ENCODE peak calls at places on chromosome 1, in eight cellular contexts. P is psoas muscle, R is stomach, W is tibial artery, G is astrocyte, T is transverse colon, Z is fibroblast of lung, Y is PC-3. I is an unnamed sample. For H3K4me1, the result is how much of the 10 kb centered on the place peaks cover.

GRCh38 chr1:33842348-33842747 is 21.5 kb upstream of the HMGB4 start:
- DNase-seq in P (no peak), R (no peak), W (no peak), G (no peak), T (no peak), Z (no peak), Y (no peak), I (no peak)

GRCh38 chr1:217889401-217889800 is 258.3 kb downstream of the SPATA17 start:
- DNase-seq in P (no peak), R (no peak), W (no peak), G (no peak), T (no peak), Z (no peak), Y (peak), I (no peak)

GRCh38 chr1:48006318-48006717 is 9.1 kb upstream of the TRABD2B start:
- DNase-seq in P (no peak), R (no peak), W (no peak), G (no peak), T (no peak), Z (no peak), Y (peak), I (no peak)

GRCh38 chr1:243496173-243496553 is 240.3 kb downstream of the SDCCAG8 start:
- DNase-seq in P (no peak), R (no peak), W (no peak), G (no peak), T (no peak), Z (no peak), Y (no peak), I (no peak)

GRCh38 chr1:145806844-145807243 is 17.1 kb downstream of the RNF115 start:
- DNase-seq in P (no peak), R (no peak), W (no peak), G (no peak), T (no peak), Z (no peak), Y (no peak), I (no peak)

GRCh38 chr1:151710187-151710586 is 6.4 kb downstream of the CELF3 start:
- DNase-seq in P (no peak), R (no peak), W (no peak), G (peak), T (no peak), Z (peak), Y (no peak), I (peak)

GRCh38 chr1:184624626-184625025 is 130.0 kb downstream of the EDEM3 start:
- DNase-seq in P (no peak), R (no peak), W (no peak), G (no peak), T (no peak), Z (peak), Y (peak), I (no peak)

GRCh38 chr1:25967308-25967707 is 30.6 kb downstream of the PAFAH2 start:
- DNase-seq in P (no peak), R (no peak), W (no peak), G (no peak), T (no peak), Z (no peak), Y (no peak), I (no peak)

GRCh38 chr1:39508857-39509305 is 17.4 kb downstream of the BMP8A start:
- DNase-seq in P (no peak), R (no peak), W (no peak), G (peak), T (no peak), Z (peak), Y (no peak), I (no peak)

GRCh38 chr1:154768456-154769125 is 101.5 kb downstream of the KCNN3 start:
- DNase-seq in P (no peak), R (peak), W (no peak), G (no peak), T (no peak), Z (no peak), Y (no peak), I (no peak)

GRCh38 chr1:5798151-5798730 is 194.0 kb downstream of the NPHP4 start:
- DNase-seq in P (no peak), R (no peak), W (no peak), G (no peak), T (no peak), Z (no peak), Y (no peak), I (no peak)
- H3K4me1 ChIP-seq in P (under half), R (under half), W (under half), G (under half), T (under half), Z (under half), Y (under half), I (under half)

GRCh38 chr1:167922611-167923074 is 8.7 kb upstream of the ADCY10 start:
- DNase-seq in P (no peak), R (no peak), W (no peak), G (no peak), T (no peak), Z (no peak), Y (peak), I (no peak)

GRCh38 chr1:167924553-167925223 is 10.8 kb upstream of the ADCY10 start:
- DNase-seq in P (no peak), R (no peak), W (no peak), G (no peak), T (no peak), Z (no peak), Y (no peak), I (no peak)

GRCh38 chr1:167922023-167922422 is 8.1 kb upstream of the ADCY10 start:
- DNase-seq in P (no peak), R (no peak), W (no peak), G (peak), T (no peak), Z (peak), Y (no peak), I (no peak)

GRCh38 chr1:167923324-167924039 is 9.5 kb upstream of the ADCY10 start:
- DNase-seq in P (no peak), R (no peak), W (no peak), G (no peak), T (no peak), Z (no peak), Y (no peak), I (no peak)

GRCh38 chr1:167924102-167924501 is 10.2 kb upstream of the ADCY10 start:
- DNase-seq in P (no peak), R (no peak), W (no peak), G (no peak), T (no peak), Z (no peak), Y (no peak), I (no peak)
- H3K27ac ChIP-seq in P (peak), R (no peak), W (no peak), G (no peak), T (no peak), Z (no peak), Y (no peak), I (no peak)

GRCh38 chr1:202161151-202162048 is 998 bp upstream of the PTPN7 start:
- DNase-seq in P (no peak), R (no peak), W (no peak), G (no peak), T (no peak), Z (no peak), Y (no peak), I (no peak)
- H3K4me1 ChIP-seq in P (under half), R (under half), W (under half), G (under half), T (under half), Z (under half), Y (under half), I (under half)

GRCh38 chr1:234989019-234989418 is 139.6 kb downstream of the TOMM20 start:
- DNase-seq in P (no peak), R (no peak), W (no peak), G (no peak), T (no peak), Z (no peak), Y (no peak), I (no peak)
- H3K27ac ChIP-seq in P (no peak), R (peak), W (peak), G (peak), T (peak), Z (peak), Y (no peak), I (no peak)

GRCh38 chr1:225447001-225447615 is 19.3 kb upstream of the LBR start:
- DNase-seq in P (no peak), R (no peak), W (no peak), G (no peak), T (no peak), Z (no peak), Y (no peak), I (no peak)

GRCh38 chr1:225448146-225448805 is 20.4 kb upstream of the LBR start:
- DNase-seq in P (no peak), R (no peak), W (no peak), G (no peak), T (peak), Z (no peak), Y (no peak), I (no peak)

GRCh38 chr1:225447649-225448048 is 19.8 kb upstream of the LBR start:
- DNase-seq in P (no peak), R (no peak), W (peak), G (no peak), T (peak), Z (peak), Y (no peak), I (no peak)

GRCh38 chr1:225446298-225446941 is 18.6 kb upstream of the LBR start:
- DNase-seq in P (no peak), R (no peak), W (no peak), G (no peak), T (peak), Z (no peak), Y (no peak), I (no peak)

GRCh38 chr1:225445644-225446297 is 17.9 kb upstream of the LBR start:
- DNase-seq in P (no peak), R (no peak), W (no peak), G (no peak), T (peak), Z (no peak), Y (peak), I (no peak)
- H3K4me1 ChIP-seq in P (under half), R (half or more), W (under half), G (under half), T (half or more), Z (under half), Y (under half), I (half or more)

DNA sequence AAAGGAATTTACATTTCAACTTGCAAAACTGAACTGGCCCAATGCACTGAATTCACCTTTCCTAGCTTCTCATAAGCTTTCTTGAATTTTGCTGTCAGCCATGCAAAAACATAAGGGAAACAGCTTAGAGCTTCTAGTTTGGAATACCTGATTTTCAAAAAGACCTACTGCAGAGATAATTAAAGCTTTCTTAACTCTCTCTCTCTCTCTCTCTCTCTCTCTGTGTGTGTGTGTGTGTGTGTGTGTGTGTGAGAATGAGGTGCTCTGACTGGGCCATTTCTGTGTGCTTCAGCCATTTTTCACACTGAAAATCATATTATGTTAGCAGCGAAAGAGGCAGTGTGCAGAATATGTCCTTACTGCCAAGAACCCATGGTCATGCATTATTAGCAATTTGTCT is 61.6 kb downstream of the SYT6 start:
- DNase-seq in P (no peak), R (no peak), W (no peak), G (no peak), T (no peak), Z (no peak), Y (no peak), I (no peak)
- H3K27ac ChIP-seq in P (no peak), R (no peak), W (no peak), G (no peak), T (no peak), Z (no peak), Y (no peak), I (no peak)